ENCODE peak calls at places on chromosomes 7 and 10, in five cellular contexts. M is AG10803, H is BJ, L is heart left ventricle, J is bronchial epithelial cell. Y is an unnamed sample.

GRCh38 chr7:30172451-30172850 is 37.7 kb downstream of the MTURN start:
- DNase-seq in M (no peak), H (no peak), L (no peak), J (peak), Y (no peak)

GRCh38 chr7:32093415-32094408 is 23.5 kb upstream of the PDE1C start:
- DNase-seq in M (peak), H (peak), L (peak), J (peak), Y (peak)

GRCh38 chr10:22252801-22253577 is 35.2 kb upstream of the EBLN1 start:
- DNase-seq in M (peak), H (no peak), L (peak), J (no peak), Y (no peak)

GRCh38 chr10:127563718-127564553 is 14.8 kb downstream of the NPS start:
- DNase-seq in M (no peak), H (no peak), L (no peak), J (no peak), Y (no peak)

GRCh38 chr10:86253171-86254072 is 113.2 kb downstream of the GRID1 start:
- DNase-seq in M (no peak), H (no peak), L (no peak), J (no peak), Y (no peak)

GRCh38 chr7:99219985-99220384 is 12.1 kb upstream of the KPNA7 start:
- DNase-seq in M (no peak), H (no peak), L (no peak), J (no peak), Y (no peak)

GRCh38 chr10:93568105-93568390 is 1.6 kb downstream of the FFAR4 start:
- DNase-seq in M (no peak), H (no peak), L (no peak), J (no peak), Y (no peak)

GRCh38 chr7:100595188-100595587 is 7.0 kb upstream of the PCOLCE start:
- DNase-seq in M (no peak), H (no peak), L (no peak), J (no peak), Y (no peak)

GRCh38 chr7:82468435-82468834 is 24.9 kb upstream of the CACNA2D1 start:
- DNase-seq in M (no peak), H (no peak), L (no peak), J (no peak), Y (no peak)

GRCh38 chr10:6114758-6115410 is 26.1 kb downstream of the RBM17 start:
- DNase-seq in M (peak), H (peak), L (peak), J (peak), Y (peak)

GRCh38 chr7:17690030-17690429 is 250.3 kb downstream of the SNX13 start:
- DNase-seq in M (peak), H (peak), L (no peak), J (peak), Y (peak)

GRCh38 chr10:62166331-62167154 is 102.1 kb downstream of the RTKN2 start:
- DNase-seq in M (peak), H (peak), L (no peak), J (no peak), Y (peak)

GRCh38 chr7:117088623-117089199 is 135.4 kb downstream of the ST7 start:
- DNase-seq in M (no peak), H (no peak), L (no peak), J (no peak), Y (no peak)

GRCh38 chr10:80407836-80408197 is 534 bp upstream of the PRXL2A start:
- DNase-seq in M (no peak), H (no peak), L (no peak), J (peak), Y (no peak)

GRCh38 chr10:96971324-96971723 is 139.2 kb downstream of the LCOR start:
- DNase-seq in M (no peak), H (no peak), L (no peak), J (no peak), Y (no peak)

GRCh38 chr7:113159746-113160339 is 41.5 kb upstream of the SMIM30 start:
- DNase-seq in M (peak), H (no peak), L (no peak), J (peak), Y (no peak)

GRCh38 chr7:135616136-135616535 is 46.2 kb upstream of the STMP1 start:
- DNase-seq in M (no peak), H (no peak), L (no peak), J (no peak), Y (no peak)

GRCh38 chr7:23332881-23333612 is 33.9 kb downstream of the MALSU1 start:
- DNase-seq in M (peak), H (peak), L (peak), J (peak), Y (no peak)

GRCh38 chr10:99172130-99172738 is 63.4 kb downstream of the HPSE2 start:
- DNase-seq in M (peak), H (peak), L (no peak), J (peak), Y (no peak)

GRCh38 chr10:121281576-121281975 is 316.7 kb downstream of the FGFR2 start:
- DNase-seq in M (no peak), H (no peak), L (no peak), J (peak), Y (no peak)

GRCh38 chr7:73741600-73741999 is 3.0 kb upstream of the ABHD11 start:
- DNase-seq in M (no peak), H (no peak), L (no peak), J (no peak), Y (no peak)

GRCh38 chr10:47383254-47384147 is 592 bp downstream of the ZNF488 start:
- DNase-seq in M (no peak), H (no peak), L (peak), J (peak), Y (no peak)

GRCh38 chr7:122588621-122589020 is 110.3 kb downstream of the RNF133 start:
- DNase-seq in M (peak), H (no peak), L (no peak), J (peak), Y (no peak)

GRCh38 chr7:105098863-105099515 is 85.0 kb downstream of the KMT2E start:
- DNase-seq in M (no peak), H (no peak), L (no peak), J (peak), Y (no peak)

GRCh38 chr10:48609899-48610584 is 5.2 kb upstream of the ARHGAP22 start:
- DNase-seq in M (no peak), H (no peak), L (no peak), J (no peak), Y (no peak)

GRCh38 chr10:113493943-113494342 is 58.9 kb upstream of the HABP2 start:
- DNase-seq in M (peak), H (peak), L (no peak), J (peak), Y (peak)

GRCh38 chr10:11560076-11560709 is 51.3 kb downstream of the USP6NL start:
- DNase-seq in M (no peak), H (no peak), L (no peak), J (no peak), Y (no peak)

GRCh38 chr10:102449321-102450123 is 1.8 kb downstream of the C10orf95 start:
- DNase-seq in M (peak), H (no peak), L (peak), J (peak), Y (no peak)

GRCh38 chr7:139127648-139128047 is 18.1 kb upstream of the ZC3HAV1 start:
- DNase-seq in M (peak), H (no peak), L (no peak), J (no peak), Y (no peak)
- TF ChIP-seq CTCF in M (no peak), H (no peak), L (no peak), J (no peak), Y (no peak)

DNA sequence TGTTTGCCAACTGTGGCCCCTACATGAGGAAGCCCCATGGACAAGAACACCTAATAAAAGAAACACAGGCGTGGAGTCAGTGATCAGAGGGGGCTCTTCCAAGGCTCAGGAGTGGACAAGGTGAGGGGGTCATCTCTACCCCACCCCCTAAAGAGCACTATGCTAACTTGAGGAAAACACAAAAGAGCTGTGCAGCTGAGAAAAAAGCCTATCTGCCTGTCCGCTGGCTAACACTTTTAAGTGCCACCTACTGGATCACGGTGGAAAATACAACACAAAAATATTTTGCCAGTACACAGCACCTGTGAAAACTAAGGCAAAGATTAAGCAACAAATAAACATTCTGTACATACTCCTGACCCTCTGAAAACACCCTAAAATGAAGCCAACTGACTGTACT is 53.1 kb upstream of the COBL start:
- DNase-seq in M (no peak), H (no peak), L (no peak), J (peak), Y (no peak)
- TF ChIP-seq CTCF in M (peak), H (no peak), L (no peak), J (peak), Y (peak)

GRCh38 chr7:81235896-81236479 is 317.1 kb upstream of the SEMA3C start:
- DNase-seq in M (no peak), H (no peak), L (no peak), J (no peak), Y (no peak)
- TF ChIP-seq CTCF in M (no peak), H (no peak), L (no peak), J (no peak), Y (no peak)

DNA sequence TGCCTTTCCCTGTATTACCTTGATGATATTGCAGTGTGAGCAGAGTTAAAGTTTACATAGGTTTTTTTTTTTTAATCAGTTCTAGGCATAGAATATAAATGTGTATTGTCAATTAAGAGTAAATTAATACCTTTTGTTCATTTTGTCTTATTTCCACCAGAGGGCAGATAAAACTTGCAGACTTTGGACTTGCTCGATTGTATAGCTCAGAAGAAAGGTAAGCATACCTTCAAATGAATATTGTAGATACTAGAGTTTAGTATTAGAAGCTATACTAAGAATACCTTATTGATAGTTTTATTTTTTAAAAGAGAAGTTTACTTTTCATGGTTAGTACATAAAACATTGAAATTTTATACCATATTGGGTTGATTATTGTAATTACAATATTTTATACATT is 86.8 kb downstream of the MPLKIP start:
- DNase-seq in M (no peak), H (no peak), L (no peak), J (no peak), Y (no peak)
- TF ChIP-seq CTCF in M (peak), H (no peak), L (no peak), J (no peak), Y (no peak)

DNA sequence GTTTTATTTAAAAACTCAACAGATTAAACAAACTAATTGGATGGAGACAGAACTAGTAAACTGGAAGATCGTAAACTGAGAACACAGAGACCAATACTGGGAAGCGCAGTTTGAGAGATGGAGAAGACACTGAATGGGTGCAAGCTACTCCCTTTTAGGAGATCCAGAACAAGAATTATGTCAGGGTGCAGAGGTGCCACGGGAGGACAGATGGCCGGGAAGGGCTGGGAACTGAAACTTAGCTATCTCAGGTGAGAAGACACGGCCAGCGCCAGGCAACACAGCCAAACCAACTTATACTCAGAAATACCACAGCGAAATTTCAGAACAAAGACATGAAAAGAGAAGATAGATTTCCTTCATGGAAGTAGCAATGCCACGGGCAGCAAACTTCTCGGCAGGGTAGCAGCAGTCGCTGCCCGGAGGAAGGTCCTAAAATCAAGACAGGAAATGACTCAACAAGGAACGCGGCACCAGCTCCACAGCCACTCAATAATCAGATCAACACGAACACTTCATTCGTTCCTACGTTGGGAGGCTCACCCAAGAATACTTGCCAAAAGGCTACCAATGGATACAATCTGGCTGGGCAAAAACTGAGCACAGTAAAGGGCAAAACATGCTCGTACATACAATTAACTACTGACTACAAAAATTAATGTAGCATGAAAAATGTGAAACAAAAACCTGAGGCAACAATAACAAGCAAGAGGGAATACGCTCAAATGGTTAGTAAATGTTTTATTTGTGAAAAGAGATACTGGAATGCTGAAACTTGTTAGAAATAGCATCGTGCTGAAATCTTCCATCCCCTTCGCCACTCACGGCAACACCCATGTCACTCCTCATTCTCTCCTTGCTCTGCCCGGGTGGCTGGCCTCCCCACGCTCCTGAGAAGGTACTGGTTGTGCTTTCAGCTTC is 2.2 kb upstream of the LRRC27 start:
- DNase-seq in M (peak), H (no peak), L (no peak), J (no peak), Y (no peak)
- TF ChIP-seq CTCF in M (no peak), H (no peak), L (no peak), J (no peak), Y (no peak)

GRCh38 chr7:28360739-28361138 is 51.6 kb upstream of the CREB5 start:
- DNase-seq in M (no peak), H (no peak), L (no peak), J (no peak), Y (no peak)
- TF ChIP-seq CTCF in M (no peak), H (no peak), L (no peak), J (no peak), Y (no peak)

GRCh38 chr10:4708123-4708759 is 117.8 kb upstream of the AKR1E2 start:
- DNase-seq in M (no peak), H (no peak), L (no peak), J (no peak), Y (no peak)
- TF ChIP-seq CTCF in M (no peak), H (no peak), L (peak), J (peak), Y (no peak)

DNA sequence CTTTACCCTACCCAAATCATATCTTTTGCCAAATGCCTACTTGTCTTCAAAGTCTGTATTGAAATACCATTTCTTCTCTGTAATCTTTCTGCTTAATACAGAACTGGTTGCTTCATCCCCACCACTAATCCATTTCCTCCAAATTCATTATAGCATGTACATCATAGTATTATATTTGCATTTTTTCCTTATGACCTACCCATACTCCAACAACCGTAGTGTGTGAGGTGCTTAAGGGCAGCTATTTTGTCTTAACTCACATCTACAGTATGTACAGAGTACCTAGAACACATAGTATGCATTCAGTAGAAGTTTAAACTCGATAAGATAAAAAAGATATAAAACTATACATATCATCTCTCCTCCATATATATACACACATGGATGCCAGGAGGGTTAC is 23.7 kb downstream of the ACSL5 start:
- DNase-seq in M (no peak), H (no peak), L (no peak), J (no peak), Y (no peak)
- TF ChIP-seq CTCF in M (no peak), H (no peak), L (no peak), J (no peak), Y (no peak)